ENCODE peak calls at places on chromosomes 11 and 22, in ten cellular contexts. L is kidney tubule cell; S is T-cell; N is nephron progenitor cell; F is DMS79; Q is stomach; O is NCI-H2081 treated with DMSO at 0.1 percent for 48 hours; I is activated T-cell treated with anti-CD3 and anti-CD28 coated beads, Interleukin-2, amount 50 U/mL, for 4 hours; G is activated CD4-positive, alpha-beta memory T cell treated with anti-CD3 and anti-CD28 coated beads, Interleukin-2, amount 10 ng/mL, durations not matched to agents 7 days and 5 days; Z is effector memory CD4-positive, alpha-beta T cell. P is an unnamed sample.

GRCh38 chr11:128146926-128147605 is 440.3 kb downstream of the ETS1 start:
- DNase-seq in L (no peak), S (no peak), N (no peak), F (no peak), Q (no peak), O (no peak), I (no peak), G (no peak), Z (no peak), P (no peak)

GRCh38 chr11:78460468-78460867 is 42.8 kb upstream of the GAB2 start:
- DNase-seq in L (peak; percentile 25), S (no peak), N (no peak), F (no peak), Q (no peak), O (no peak), I (no peak), G (no peak), Z (no peak), P (no peak)

GRCh38 chr11:35689081-35689996 is 26.8 kb downstream of the TRIM44 start:
- DNase-seq in L (no peak), S (no peak), N (no peak), F (no peak), Q (no peak), O (no peak), I (no peak), G (no peak), Z (no peak), P (no peak)

GRCh38 chr11:2990617-2991476 is 1.3 kb downstream of the NAP1L4 start:
- DNase-seq in L (peak; percentile 54), S (no peak), N (no peak), F (peak; percentile 14), Q (no peak), O (no peak), I (no peak), G (peak; percentile 51), Z (no peak), P (no peak)

GRCh38 chr11:71425851-71426250 is 22.3 kb downstream of the DHCR7 start:
- DNase-seq in L (peak; percentile 55), S (no peak), N (no peak), F (no peak), Q (no peak), O (no peak), I (no peak), G (no peak), Z (no peak), P (no peak)

GRCh38 chr22:39444937-39445465 is 11.8 kb upstream of the MGAT3 start:
- DNase-seq in L (no peak), S (no peak), N (no peak), F (no peak), Q (no peak), O (no peak), I (no peak), G (no peak), Z (no peak), P (no peak)

GRCh38 chr11:3807856-3808845 is at the start of gene PGAP2:
- DNase-seq in L (peak; percentile 78), S (peak; percentile 42), N (peak; percentile 90), F (peak; percentile 42), Q (peak; percentile 68), O (no peak), I (peak; percentile 35), G (peak; percentile 65), Z (peak; percentile 22), P (peak; percentile 86)

GRCh38 chr11:77966338-77966737 is 28.1 kb downstream of the INTS4 start:
- DNase-seq in L (no peak), S (no peak), N (no peak), F (no peak), Q (no peak), O (no peak), I (no peak), G (no peak), Z (no peak), P (no peak)

GRCh38 chr22:27107824-27108223 is 450.4 kb downstream of the MIAT start:
- DNase-seq in L (peak; percentile 99), S (no peak), N (no peak), F (no peak), Q (peak; percentile 76), O (no peak), I (no peak), G (no peak), Z (no peak), P (peak; percentile 75)

GRCh38 chr11:109422755-109423113 is 744 bp downstream of the C11orf87 start:
- DNase-seq in L (no peak), S (no peak), N (no peak), F (peak; percentile 33), Q (no peak), O (no peak), I (no peak), G (no peak), Z (no peak), P (peak; percentile 42)

GRCh38 chr11:9120659-9121350 is 29.4 kb upstream of the SCUBE2 start:
- DNase-seq in L (no peak), S (no peak), N (peak; percentile 40), F (no peak), Q (no peak), O (no peak), I (no peak), G (no peak), Z (no peak), P (no peak)

GRCh38 chr11:77705195-77705876 is 67.7 kb upstream of the CLNS1A start:
- DNase-seq in L (peak; percentile 97), S (no peak), N (no peak), F (no peak), Q (no peak), O (no peak), I (no peak), G (no peak), Z (no peak), P (no peak)

GRCh38 chr11:45833761-45834160 is 13.5 kb upstream of the CRY2 start:
- DNase-seq in L (no peak), S (no peak), N (no peak), F (no peak), Q (no peak), O (no peak), I (no peak), G (no peak), Z (no peak), P (no peak)

GRCh38 chr11:27456140-27456801 is 16.3 kb downstream of the LGR4 start:
- DNase-seq in L (peak; percentile 94), S (no peak), N (no peak), F (no peak), Q (no peak), O (no peak), I (no peak), G (no peak), Z (no peak), P (no peak)

GRCh38 chr11:70828498-70829159 is 423.7 kb downstream of the SHANK2 start:
- DNase-seq in L (no peak), S (no peak), N (no peak), F (no peak), Q (no peak), O (no peak), I (no peak), G (no peak), Z (no peak), P (no peak)

GRCh38 chr11:9075441-9076000 is 15.9 kb downstream of the SCUBE2 start:
- DNase-seq in L (no peak), S (no peak), N (no peak), F (no peak), Q (peak; percentile 43), O (no peak), I (no peak), G (no peak), Z (no peak), P (no peak)

GRCh38 chr11:47393163-47394049 is 15.0 kb upstream of the SLC39A13 start:
- DNase-seq in L (peak; percentile 55), S (no peak), N (no peak), F (no peak), Q (no peak), O (no peak), I (no peak), G (no peak), Z (no peak), P (no peak)

GRCh38 chr11:46414466-46414796 is 22.9 kb upstream of the CHRM4 start:
- DNase-seq in L (no peak), S (peak; percentile 15), N (no peak), F (peak; percentile 93), Q (no peak), O (peak; percentile 98), I (no peak), G (no peak), Z (no peak), P (no peak)

GRCh38 chr11:45102810-45103621 is 43.4 kb upstream of the PRDM11 start:
- DNase-seq in L (peak; percentile 87), S (peak; percentile 48), N (peak; percentile 71), F (peak; percentile 13), Q (peak; percentile 54), O (no peak), I (peak; percentile 53), G (peak; percentile 76), Z (peak; percentile 55), P (peak; percentile 58)